ENCODE peak calls at places on chromosomes 3 and 15, in five cellular contexts. D is DND-41, X is GM23338, B is OCI-LY7, F is H9. M is an unnamed sample.

GRCh38 chr3:179258820-179259219 is 7.9 kb upstream of the KCNMB3 start:
- DNase-seq in D (no peak), X (no peak), B (no peak), F (no peak), M (no peak)

GRCh38 chr3:105836533-105836932 is 32.3 kb downstream of the CBLB start:
- DNase-seq in D (no peak), X (no peak), B (peak; percentile 71), F (no peak), M (peak; percentile 66)

GRCh38 chr3:141875374-141875892 is 1.0 kb upstream of the ATP1B3 start:
- DNase-seq in D (peak; percentile 89), X (peak; percentile 91), B (peak; percentile 90), F (peak; percentile 82), M (peak; percentile 94)

GRCh38 chr3:28595364-28595763 is 246.7 kb upstream of the AZI2 start:
- DNase-seq in D (no peak), X (no peak), B (no peak), F (no peak), M (no peak)

GRCh38 chr3:10964537-10965167 is 27.9 kb upstream of the SLC6A1 start:
- DNase-seq in D (peak; percentile 57), X (peak; percentile 78), B (no peak), F (peak; percentile 53), M (no peak)

GRCh38 chr15:100726426-100727190 is 124.2 kb downstream of the ASB7 start:
- DNase-seq in D (no peak), X (no peak), B (no peak), F (peak; percentile 15), M (peak; percentile 88)

GRCh38 chr3:40969341-40969740 is 230.0 kb upstream of the CTNNB1 start:
- DNase-seq in D (no peak), X (no peak), B (no peak), F (no peak), M (no peak)

GRCh38 chr15:96410175-96411055 is 79.9 kb downstream of the NR2F2 start:
- DNase-seq in D (no peak), X (peak; percentile 58), B (no peak), F (peak; percentile 46), M (no peak)

GRCh38 chr3:32175607-32176197 is 62.8 kb upstream of the CMTM8 start:
- DNase-seq in D (peak; percentile 64), X (peak; percentile 95), B (peak; percentile 82), F (peak; percentile 52), M (peak; percentile 91)

GRCh38 chr3:1093216-1093615 is 392 bp downstream of the CNTN6 start:
- DNase-seq in D (no peak), X (no peak), B (no peak), F (no peak), M (no peak)

GRCh38 chr3:108474581-108474980 is 35.8 kb downstream of the MYH15 start:
- DNase-seq in D (no peak), X (no peak), B (no peak), F (no peak), M (no peak)

GRCh38 chr3:141875893-141876380 is 506 bp upstream of the ATP1B3 start:
- DNase-seq in D (peak; percentile 79), X (peak; percentile 71), B (peak; percentile 81), F (peak; percentile 60), M (no peak)

GRCh38 chr3:46845860-46846623 is 17.2 kb downstream of the MYL3 start:
- DNase-seq in D (no peak), X (peak; percentile 85), B (peak; percentile 14), F (peak; percentile 87), M (peak; percentile 97)

GRCh38 chr15:80825361-80826030 is 46.3 kb downstream of the CEMIP start:
- DNase-seq in D (no peak), X (no peak), B (no peak), F (no peak), M (no peak)

GRCh38 chr3:46915297-46915822 is 37.8 kb downstream of the PTH1R start:
- DNase-seq in D (no peak), X (no peak), B (no peak), F (no peak), M (peak; percentile 37)

GRCh38 chr3:190385835-190386688 is 1.9 kb upstream of the CLDN16 start:
- DNase-seq in D (no peak), X (no peak), B (no peak), F (no peak), M (peak; percentile 47)

GRCh38 chr3:127785711-127786265 is 36.5 kb downstream of the MGLL start:
- DNase-seq in D (no peak), X (no peak), B (no peak), F (no peak), M (no peak)

GRCh38 chr3:38354588-38355344 is 8.2 kb downstream of the XYLB start:
- DNase-seq in D (no peak), X (no peak), B (no peak), F (no peak), M (no peak)

GRCh38 chr15:62534996-62535395 is 369.9 kb upstream of the C2CD4B start:
- DNase-seq in D (no peak), X (no peak), B (no peak), F (no peak), M (no peak)

GRCh38 chr3:52498134-52499054 is 3.3 kb downstream of the STAB1 start:
- DNase-seq in D (no peak), X (no peak), B (no peak), F (no peak), M (peak; percentile 98)

GRCh38 chr3:43870110-43870509 is 179.4 kb downstream of the ABHD5 start:
- DNase-seq in D (no peak), X (no peak), B (no peak), F (peak; percentile 33), M (peak; percentile 92)

GRCh38 chr3:153601422-153601853 is 439.4 kb downstream of the RAP2B start:
- DNase-seq in D (no peak), X (no peak), B (no peak), F (no peak), M (no peak)

GRCh38 chr3:5205165-5205941 is 17.8 kb downstream of the EDEM1 start:
- DNase-seq in D (no peak), X (no peak), B (no peak), F (no peak), M (no peak)

GRCh38 chr3:43346990-43347749 is 60.8 kb downstream of the SNRK start:
- DNase-seq in D (peak; percentile 70), X (no peak), B (no peak), F (no peak), M (no peak)

DNA sequence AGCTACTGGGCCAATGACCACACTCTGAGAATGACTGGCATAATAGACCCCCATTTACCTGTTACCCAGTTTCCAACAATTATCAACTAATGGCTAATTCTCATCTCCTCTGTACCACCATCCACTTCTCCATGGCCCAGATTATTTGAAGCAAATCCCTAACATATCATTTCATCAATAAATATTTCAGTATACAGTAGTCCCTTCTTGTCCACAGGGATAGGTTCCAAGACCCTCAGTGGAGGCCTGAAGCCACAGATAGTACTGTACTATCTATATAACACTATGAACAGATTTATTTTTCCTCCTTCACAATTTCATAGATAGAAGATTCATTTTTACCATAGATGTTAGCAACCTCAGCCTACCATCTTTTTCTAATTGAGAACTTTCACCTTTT is 68.3 kb downstream of the IFT80 start:
- DNase-seq in D (no peak), X (no peak), B (no peak), F (no peak), M (no peak)
- H2AFZ ChIP-seq in D (no peak overlapping the region), X (no peak overlapping the region), B (no peak overlapping the region), F (no peak overlapping the region), M (peak overlapping the region; percentile 60)

DNA sequence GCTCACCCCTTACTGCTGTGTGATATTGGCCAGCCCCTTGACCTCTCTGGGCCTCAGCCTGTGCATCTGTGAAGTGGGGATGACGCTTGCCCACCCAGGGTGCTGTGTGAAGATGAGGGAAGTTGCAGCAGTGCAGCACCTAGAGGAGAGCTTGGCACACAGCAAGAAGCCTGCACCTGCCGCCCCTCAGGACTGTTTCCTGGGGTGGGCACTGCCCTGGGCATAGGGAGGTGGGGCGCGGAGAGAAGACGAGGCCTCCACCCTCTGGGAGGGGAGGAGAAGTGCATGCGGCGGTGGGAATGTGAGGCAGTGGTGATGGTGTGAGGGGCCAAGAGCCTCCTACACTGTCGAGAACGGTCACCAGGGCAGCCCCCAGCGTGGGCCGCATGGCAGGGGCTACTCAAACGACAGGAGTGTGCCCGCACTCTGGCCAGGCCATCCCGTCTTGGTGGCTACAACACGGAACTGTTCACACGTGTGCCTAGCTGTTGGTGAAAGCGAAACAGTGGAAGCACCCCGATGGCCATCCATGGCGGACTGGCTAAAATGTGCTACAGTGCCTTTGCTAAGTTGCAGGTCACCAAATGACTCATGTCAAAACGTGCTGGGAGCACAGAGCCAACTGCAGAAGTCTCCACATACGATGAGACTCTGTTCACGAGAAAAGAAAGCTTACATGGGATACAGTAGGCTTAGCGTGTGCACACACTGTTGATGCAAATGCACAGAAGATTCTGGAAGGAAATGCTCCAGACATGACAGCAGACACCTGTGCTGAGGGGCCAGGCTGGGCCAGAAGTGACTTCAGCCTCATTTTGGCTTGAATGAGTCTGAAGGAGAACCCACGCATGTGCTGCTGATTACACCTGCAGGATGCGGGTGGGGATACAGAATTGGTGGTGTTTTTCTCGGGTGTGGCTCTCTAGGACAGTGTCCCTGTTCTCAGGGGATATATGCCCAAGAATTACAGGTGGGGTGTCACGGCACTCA is 40.4 kb upstream of the IQSEC1 start:
- DNase-seq in D (no peak), X (no peak), B (peak; percentile 72), F (no peak), M (peak; percentile 58)
- TF ChIP-seq CTCF in D (peak; percentile 33), X (no peak), B (peak; percentile 56), F (no peak), M (no peak)

GRCh38 chr15:60392986-60393811 is 4.6 kb downstream of the ANXA2 start:
- DNase-seq in D (no peak), X (no peak), B (no peak), F (no peak), M (peak; percentile 92)
- H3K4me2 ChIP-seq in D (no peak overlapping the region), X (no peak overlapping the region), B (no peak overlapping the region), F (no peak overlapping the region), M (peak overlapping the region; percentile 82)

DNA sequence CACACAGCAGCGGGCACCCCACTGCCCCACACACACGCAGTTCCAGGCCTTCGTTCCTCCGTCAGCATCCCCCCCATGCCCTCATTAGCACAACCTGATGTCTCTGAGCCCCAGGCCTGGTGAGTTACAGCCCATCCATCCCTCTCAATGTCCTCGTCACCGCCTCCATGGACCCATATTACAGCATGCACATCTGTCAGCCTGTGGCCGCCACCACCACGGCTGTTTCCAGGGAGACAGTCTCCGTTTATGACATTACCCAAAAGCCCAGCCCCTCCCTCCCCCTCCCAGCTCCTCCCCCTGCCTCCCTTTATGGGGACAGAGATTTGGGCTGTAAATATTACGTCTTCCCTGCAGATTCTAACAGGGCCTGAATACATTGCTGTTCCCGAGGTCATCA is 143.1 kb upstream of the LINGO1 start:
- DNase-seq in D (no peak), X (no peak), B (no peak), F (no peak), M (no peak)
- H2AFZ ChIP-seq in D (no peak overlapping the region), X (no peak overlapping the region), B (no peak overlapping the region), F (no peak overlapping the region), M (no peak overlapping the region)

M was measured in osteoblast.